ENCODE peak calls at places on chromosome 11, in eight cellular contexts. W, Q, V, X, H, M, C and Z are unnamed samples.

GRCh38 chr11:133269272-133269671 is 263.0 kb downstream of the OPCML start:
- DNase-seq in W (no peak), Q (no peak), V (no peak), X (no peak), H (no peak), M (no peak), C (no peak), Z (no peak)

GRCh38 chr11:102470257-102470656 is 17.7 kb upstream of the TMEM123 start:
- DNase-seq in W (no peak), Q (no peak), V (no peak), X (no peak), H (no peak), M (no peak), C (no peak), Z (no peak)

GRCh38 chr11:3163241-3163981 is 1.7 kb downstream of the OSBPL5 start:
- DNase-seq in W (no peak), Q (no peak), V (peak), X (no peak), H (peak), M (no peak), C (peak), Z (no peak)

GRCh38 chr11:74988541-74989268 is at the start of gene NEU3:
- DNase-seq in W (peak), Q (peak), V (peak), X (peak), H (peak), M (peak), C (peak), Z (peak)

GRCh38 chr11:126090452-126090851 is 27.8 kb upstream of the CDON start:
- DNase-seq in W (no peak), Q (no peak), V (no peak), X (no peak), H (no peak), M (no peak), C (no peak), Z (no peak)

GRCh38 chr11:125258626-125259025 is 94.1 kb downstream of the PKNOX2 start:
- DNase-seq in W (no peak), Q (no peak), V (no peak), X (no peak), H (peak), M (no peak), C (no peak), Z (no peak)

GRCh38 chr11:75342966-75343870 is 8.2 kb downstream of the ARRB1 start:
- DNase-seq in W (peak), Q (peak), V (no peak), X (peak), H (peak), M (no peak), C (peak), Z (no peak)

GRCh38 chr11:117511483-117511934 is 183.9 kb downstream of the CEP164 start:
- DNase-seq in W (no peak), Q (no peak), V (no peak), X (no peak), H (no peak), M (no peak), C (no peak), Z (no peak)

GRCh38 chr11:121482231-121483129 is 29.7 kb upstream of the SORL1-AS1 start:
- DNase-seq in W (no peak), Q (no peak), V (no peak), X (no peak), H (no peak), M (no peak), C (no peak), Z (no peak)

GRCh38 chr11:110199184-110199981 is 97.0 kb downstream of the RDX start:
- DNase-seq in W (peak), Q (no peak), V (no peak), X (peak), H (peak), M (peak), C (no peak), Z (no peak)

GRCh38 chr11:102761646-102762238 is 18.7 kb downstream of the MMP10 start:
- DNase-seq in W (no peak), Q (peak), V (no peak), X (no peak), H (peak), M (no peak), C (no peak), Z (no peak)

GRCh38 chr11:61477734-61478148 is 30.8 kb upstream of the LRRC10B start:
- DNase-seq in W (peak), Q (peak), V (peak), X (peak), H (peak), M (no peak), C (peak), Z (peak)

GRCh38 chr11:2790581-2790925 is 90.8 kb upstream of the KCNQ1OT1 start:
- DNase-seq in W (no peak), Q (no peak), V (peak), X (no peak), H (no peak), M (no peak), C (peak), Z (no peak)

GRCh38 chr11:81237139-81237538 is 1496.5 kb downstream of the FAM181B start:
- DNase-seq in W (peak), Q (peak), V (no peak), X (peak), H (no peak), M (peak), C (no peak), Z (peak)

GRCh38 chr11:102361100-102362021 is 14.3 kb downstream of the BIRC2 start:
- DNase-seq in W (no peak), Q (no peak), V (no peak), X (peak), H (no peak), M (no peak), C (no peak), Z (no peak)

GRCh38 chr11:108084811-108085210 is 36.6 kb upstream of the ACAT1 start:
- DNase-seq in W (no peak), Q (no peak), V (no peak), X (no peak), H (no peak), M (no peak), C (no peak), Z (no peak)

GRCh38 chr11:2426826-2427521 is 17.3 kb downstream of the TRPM5 start:
- DNase-seq in W (no peak), Q (no peak), V (no peak), X (no peak), H (no peak), M (no peak), C (no peak), Z (no peak)

GRCh38 chr11:112656772-112657428 is 304.3 kb upstream of the NCAM1 start:
- DNase-seq in W (peak), Q (no peak), V (no peak), X (peak), H (peak), M (peak), C (no peak), Z (no peak)

GRCh38 chr11:128421577-128421976 is 165.8 kb downstream of the ETS1 start:
- DNase-seq in W (peak), Q (no peak), V (no peak), X (peak), H (peak), M (no peak), C (no peak), Z (no peak)

GRCh38 chr11:34345012-34345804 is 12.6 kb downstream of the ABTB2 start:
- DNase-seq in W (peak), Q (no peak), V (peak), X (peak), H (peak), M (peak), C (no peak), Z (no peak)

GRCh38 chr11:5556596-5557188 is 8.4 kb upstream of the OR52H1 start:
- DNase-seq in W (no peak), Q (no peak), V (no peak), X (no peak), H (no peak), M (no peak), C (no peak), Z (no peak)

GRCh38 chr11:119369035-119369925 is 12.2 kb downstream of the USP2 start:
- DNase-seq in W (no peak), Q (no peak), V (peak), X (peak), H (peak), M (no peak), C (no peak), Z (no peak)

GRCh38 chr11:91394718-91395414 is 829.8 kb upstream of the FAT3 start:
- DNase-seq in W (no peak), Q (no peak), V (no peak), X (no peak), H (no peak), M (no peak), C (no peak), Z (no peak)

GRCh38 chr11:114152785-114153184 is 93.3 kb downstream of the ZBTB16 start:
- DNase-seq in W (no peak), Q (no peak), V (no peak), X (no peak), H (no peak), M (no peak), C (no peak), Z (no peak)

GRCh38 chr11:396948-397548 is 3.0 kb downstream of the PKP3 start:
- DNase-seq in W (peak), Q (no peak), V (peak), X (peak), H (peak), M (no peak), C (no peak), Z (no peak)

GRCh38 chr11:80083561-80083960 is 642.7 kb upstream of the TENM4 start:
- DNase-seq in W (no peak), Q (peak), V (no peak), X (no peak), H (no peak), M (peak), C (no peak), Z (no peak)

GRCh38 chr11:64857485-64857884 is 13.0 kb upstream of the CDC42BPG start:
- DNase-seq in W (no peak), Q (no peak), V (no peak), X (no peak), H (no peak), M (no peak), C (no peak), Z (no peak)

GRCh38 chr11:64861227-64861970 is 16.9 kb upstream of the CDC42BPG start:
- DNase-seq in W (no peak), Q (no peak), V (no peak), X (no peak), H (no peak), M (no peak), C (no peak), Z (no peak)

GRCh38 chr11:64858467-64859401 is 14.3 kb upstream of the CDC42BPG start:
- DNase-seq in W (no peak), Q (no peak), V (peak), X (no peak), H (no peak), M (no peak), C (no peak), Z (no peak)

GRCh38 chr11:64862914-64863313 is 15.5 kb downstream of the EHD1 start:
- DNase-seq in W (peak), Q (no peak), V (peak), X (no peak), H (no peak), M (no peak), C (no peak), Z (no peak)

GRCh38 chr11:64859542-64860414 is 15.3 kb upstream of the CDC42BPG start:
- DNase-seq in W (no peak), Q (no peak), V (no peak), X (no peak), H (no peak), M (no peak), C (no peak), Z (no peak)
- TF ChIP-seq CTCF in W (no peak), Q (no peak), V (no peak), X (no peak), H (no peak), M (no peak), C (no peak), Z (no peak)

GRCh38 chr11:85843929-85844328 is 11.3 kb upstream of the CCDC83 start:
- DNase-seq in W (no peak), Q (peak), V (no peak), X (no peak), H (no peak), M (no peak), C (no peak), Z (no peak)

GRCh38 chr11:85848556-85848955 is 6.6 kb upstream of the CCDC83 start:
- DNase-seq in W (no peak), Q (no peak), V (no peak), X (no peak), H (peak), M (no peak), C (no peak), Z (no peak)

GRCh38 chr11:85847436-85847835 is 7.7 kb upstream of the CCDC83 start:
- DNase-seq in W (no peak), Q (no peak), V (no peak), X (no peak), H (no peak), M (no peak), C (no peak), Z (no peak)

GRCh38 chr11:85844439-85845051 is 10.6 kb upstream of the CCDC83 start:
- DNase-seq in W (no peak), Q (no peak), V (no peak), X (peak), H (peak), M (peak), C (no peak), Z (no peak)

GRCh38 chr11:85845052-85845631 is 10.0 kb upstream of the CCDC83 start:
- DNase-seq in W (no peak), Q (no peak), V (no peak), X (peak), H (peak), M (peak), C (no peak), Z (no peak)
- TF ChIP-seq CTCF in W (no peak), Q (no peak), V (no peak), X (no peak), H (no peak), M (no peak), C (no peak), Z (no peak)

GRCh38 chr11:132126973-132127900 is 756.8 kb downstream of the NTM start:
- DNase-seq in W (peak), Q (peak), V (peak), X (peak), H (peak), M (peak), C (peak), Z (peak)
- TF ChIP-seq CTCF in W (peak), Q (peak), V (peak), X (peak), H (peak), M (peak), C (peak), Z (peak)

DNA sequence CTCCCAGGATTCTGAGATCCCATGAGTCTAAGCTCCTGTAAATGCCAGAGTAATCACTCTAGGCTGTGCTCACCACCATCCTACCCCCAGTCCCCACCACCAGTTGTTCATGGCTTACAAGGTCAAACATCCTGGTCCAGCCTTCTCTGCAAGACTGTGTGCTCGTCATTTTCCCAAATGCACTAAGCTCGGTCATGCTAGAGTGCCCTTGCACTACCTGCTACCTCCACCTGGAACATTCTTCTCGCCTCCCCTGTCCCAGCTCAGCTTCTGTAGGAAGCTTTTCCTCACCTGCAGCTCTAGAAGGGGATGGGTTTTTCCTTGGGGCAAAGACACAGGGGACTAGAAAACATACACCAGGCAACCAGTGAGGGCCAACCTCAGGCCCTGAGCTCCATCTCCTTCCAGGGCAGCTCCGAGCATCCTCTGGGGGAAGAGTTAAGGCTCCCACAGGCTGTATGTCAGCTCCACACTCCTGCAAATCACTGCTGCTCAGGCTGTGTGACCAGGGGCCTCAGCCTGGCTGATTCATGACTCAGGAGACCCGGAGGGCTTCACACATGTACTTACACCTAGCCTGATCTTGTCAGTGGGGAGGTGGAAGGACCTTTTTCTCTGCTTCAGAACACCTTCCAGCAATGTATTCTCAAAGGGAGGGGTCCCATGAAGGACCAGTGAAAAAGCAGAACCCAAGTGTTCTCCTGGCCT is 37.2 kb upstream of the CSNK2A3 start:
- DNase-seq in W (no peak), Q (peak), V (no peak), X (no peak), H (no peak), M (no peak), C (no peak), Z (no peak)
- TF ChIP-seq CTCF in W (no peak), Q (no peak), V (no peak), X (no peak), H (no peak), M (no peak), C (no peak), Z (no peak)

GRCh38 chr11:70467196-70468085 is 69.1 kb downstream of the CTTN start:
- DNase-seq in W (peak), Q (peak), V (peak), X (peak), H (peak), M (peak), C (peak), Z (peak)
- TF ChIP-seq CTCF in W (peak), Q (peak), V (peak), X (peak), H (peak), M (peak), C (peak), Z (peak)

GRCh38 chr11:116360542-116360941 is 412.2 kb downstream of the BUD13 start:
- DNase-seq in W (no peak), Q (no peak), V (no peak), X (no peak), H (no peak), M (no peak), C (no peak), Z (no peak)

GRCh38 chr11:116353517-116353916 is 419.3 kb downstream of the BUD13 start:
- DNase-seq in W (no peak), Q (no peak), V (no peak), X (no peak), H (no peak), M (peak), C (no peak), Z (no peak)

GRCh38 chr11:116355104-116355503 is 417.7 kb downstream of the BUD13 start:
- DNase-seq in W (no peak), Q (no peak), V (no peak), X (no peak), H (no peak), M (no peak), C (no peak), Z (no peak)

GRCh38 chr11:116352881-116353280 is 419.9 kb downstream of the BUD13 start:
- DNase-seq in W (no peak), Q (no peak), V (no peak), X (no peak), H (no peak), M (no peak), C (no peak), Z (no peak)

DNA sequence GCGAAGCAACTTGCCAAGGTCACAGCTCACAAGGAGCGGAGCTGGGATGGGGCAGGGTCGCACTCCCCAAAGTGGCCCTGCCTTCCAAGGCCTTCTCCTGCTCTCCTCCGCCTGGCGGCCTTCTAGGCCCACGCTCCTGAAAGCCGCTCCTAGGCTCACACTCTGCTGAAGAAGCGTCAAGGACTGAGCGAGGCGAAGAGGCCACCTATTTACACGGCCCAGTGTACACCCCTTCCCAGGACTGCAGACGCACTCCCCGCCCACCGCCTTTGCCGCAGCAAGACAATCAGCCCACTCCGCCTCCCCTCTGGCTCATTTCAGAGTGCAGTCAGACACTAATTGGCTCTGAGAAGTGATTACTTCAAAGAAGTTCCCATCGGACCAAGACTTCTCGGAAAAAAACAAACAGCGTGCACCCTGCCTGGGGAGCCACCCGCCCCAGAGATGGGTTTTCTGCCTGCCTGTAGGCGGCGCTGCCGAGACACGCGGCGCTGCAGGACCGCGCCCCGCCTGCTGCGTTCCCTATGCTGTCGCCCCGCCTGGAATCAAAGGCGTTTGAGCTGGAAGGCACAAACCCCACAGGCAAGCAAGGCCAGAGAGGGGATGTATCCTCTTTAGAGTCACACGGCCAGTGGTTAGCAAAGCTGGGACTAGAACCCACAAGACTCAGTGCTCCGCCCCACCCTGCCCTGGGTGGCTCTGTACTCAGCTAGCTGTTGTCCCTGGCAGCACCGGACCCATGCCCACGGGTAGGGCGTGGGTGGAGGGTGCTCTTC is 414.8 kb downstream of the BUD13 start:
- DNase-seq in W (no peak), Q (peak), V (no peak), X (peak), H (no peak), M (no peak), C (peak), Z (peak)
- TF ChIP-seq CTCF in W (no peak), Q (peak), V (peak), X (no peak), H (no peak), M (peak), C (peak), Z (peak)

GRCh38 chr11:46322759-46323158 is 24.5 kb upstream of the DGKZ start:
- DNase-seq in W (peak), Q (peak), V (no peak), X (peak), H (peak), M (no peak), C (peak), Z (no peak)
- TF ChIP-seq CTCF in W (peak), Q (peak), V (peak), X (peak), H (peak), M (no peak), C (peak), Z (peak)

GRCh38 chr11:32561835-32562234 is 21.8 kb upstream of the EIF3M start:
- DNase-seq in W (no peak), Q (peak), V (no peak), X (no peak), H (no peak), M (no peak), C (no peak), Z (no peak)
- TF ChIP-seq CTCF in W (no peak), Q (peak), V (peak), X (no peak), H (no peak), M (no peak), C (no peak), Z (no peak)

DNA sequence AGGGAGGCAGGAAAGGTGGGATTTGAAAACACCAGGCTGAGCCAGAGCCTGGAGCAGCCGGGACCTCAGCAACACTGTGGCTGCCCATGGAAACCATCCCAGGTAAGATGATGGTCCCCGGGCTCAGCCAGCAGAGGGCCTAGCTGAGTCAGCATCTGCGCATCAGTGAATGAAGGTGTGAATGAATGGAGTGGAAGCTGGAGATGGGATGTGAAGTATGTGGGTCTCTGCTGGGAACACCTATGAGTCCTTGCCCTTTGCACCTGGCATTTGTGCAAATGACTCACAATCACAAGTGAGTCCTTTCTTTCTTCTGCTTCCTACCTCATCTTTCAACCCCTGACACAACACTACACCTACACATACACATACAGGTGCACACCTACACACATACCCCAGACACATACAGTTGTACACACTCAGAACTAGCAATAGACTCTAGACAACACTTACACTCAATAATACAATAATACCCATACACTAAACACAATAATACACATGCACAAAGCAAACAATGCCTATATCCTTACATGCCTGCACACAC is 62.8 kb upstream of the PRDM11 start:
- DNase-seq in W (no peak), Q (peak), V (no peak), X (no peak), H (no peak), M (no peak), C (peak), Z (no peak)
- TF ChIP-seq CTCF in W (peak), Q (peak), V (peak), X (peak), H (peak), M (peak), C (no peak), Z (peak)

GRCh38 chr11:111586305-111586915 is 15.8 kb upstream of the SIK2 start:
- DNase-seq in W (peak), Q (peak), V (no peak), X (peak), H (peak), M (peak), C (no peak), Z (peak)
- TF ChIP-seq CTCF in W (peak), Q (peak), V (peak), X (peak), H (peak), M (peak), C (peak), Z (peak)